ENCODE peak calls at places on chromosomes 11 and 22, in seven cellular contexts. One of them, this sample, is unnamed.

GRCh38 chr22:49331878-49332277 is 495.8 kb downstream of the BRD1 start:
- DNase-seq in mucosa of descending colon: no peak
- DNase-seq in gastrocnemius medialis: no peak
- DNase-seq in HAP-1: no peak
- DNase-seq in right lobe of liver: peak
- DNase-seq in stomach: peak
- DNase-seq in upper lobe of left lung: no peak
- DNase-seq in this sample: no peak

GRCh38 chr11:69985654-69986420 is 92.3 kb upstream of the ANO1 start:
- DNase-seq in stomach: no peak
- DNase-seq in mucosa of descending colon: no peak
- DNase-seq in upper lobe of left lung: peak
- DNase-seq in right lobe of liver: peak
- DNase-seq in HAP-1: no peak
- DNase-seq in gastrocnemius medialis: no peak
- DNase-seq in this sample: peak

GRCh38 chr11:132728026-132728425 is 804.3 kb downstream of the OPCML start:
- DNase-seq in right lobe of liver: no peak
- DNase-seq in upper lobe of left lung: peak
- DNase-seq in gastrocnemius medialis: no peak
- DNase-seq in stomach: no peak
- DNase-seq in HAP-1: no peak
- DNase-seq in mucosa of descending colon: no peak
- DNase-seq in this sample: no peak

GRCh38 chr22:27638329-27639179 is 163.0 kb downstream of the MN1 start:
- DNase-seq in HAP-1: no peak
- DNase-seq in mucosa of descending colon: no peak
- DNase-seq in gastrocnemius medialis: no peak
- DNase-seq in right lobe of liver: no peak
- DNase-seq in upper lobe of left lung: no peak
- DNase-seq in stomach: no peak
- DNase-seq in this sample: no peak

GRCh38 chr11:132648841-132649240 is 883.5 kb downstream of the OPCML start:
- DNase-seq in HAP-1: no peak
- DNase-seq in upper lobe of left lung: no peak
- DNase-seq in right lobe of liver: no peak
- DNase-seq in mucosa of descending colon: no peak
- DNase-seq in gastrocnemius medialis: no peak
- DNase-seq in stomach: no peak
- DNase-seq in this sample: no peak

GRCh38 chr11:96465537-96465936 is 75.7 kb downstream of the JRKL start:
- DNase-seq in upper lobe of left lung: no peak
- DNase-seq in gastrocnemius medialis: no peak
- DNase-seq in right lobe of liver: no peak
- DNase-seq in stomach: no peak
- DNase-seq in mucosa of descending colon: no peak
- DNase-seq in HAP-1: no peak
- DNase-seq in this sample: no peak

GRCh38 chr11:38060930-38061329 is 1462.9 kb upstream of the RAG2 start:
- DNase-seq in HAP-1: no peak
- DNase-seq in upper lobe of left lung: no peak
- DNase-seq in right lobe of liver: no peak
- DNase-seq in gastrocnemius medialis: no peak
- DNase-seq in mucosa of descending colon: no peak
- DNase-seq in stomach: no peak
- DNase-seq in this sample: no peak

GRCh38 chr11:74459584-74459983 is 7.8 kb downstream of the KCNE3 start:
- DNase-seq in gastrocnemius medialis: no peak
- DNase-seq in right lobe of liver: no peak
- DNase-seq in upper lobe of left lung: no peak
- DNase-seq in mucosa of descending colon: no peak
- DNase-seq in HAP-1: no peak
- DNase-seq in stomach: no peak
- DNase-seq in this sample: no peak

GRCh38 chr11:296976-297665 is 2.2 kb downstream of the IFITM5 start:
- DNase-seq in HAP-1: no peak
- DNase-seq in gastrocnemius medialis: no peak
- DNase-seq in mucosa of descending colon: peak
- DNase-seq in right lobe of liver: no peak
- DNase-seq in upper lobe of left lung: peak
- DNase-seq in stomach: no peak
- DNase-seq in this sample: no peak

GRCh38 chr22:50311606-50312351 is 4.3 kb upstream of the PLXNB2 start:
- DNase-seq in stomach: no peak
- DNase-seq in HAP-1: no peak
- DNase-seq in mucosa of descending colon: peak
- DNase-seq in gastrocnemius medialis: no peak
- DNase-seq in right lobe of liver: peak
- DNase-seq in upper lobe of left lung: peak
- DNase-seq in this sample: no peak

GRCh38 chr22:19983701-19984100 is 32.9 kb downstream of the ARVCF start:
- DNase-seq in mucosa of descending colon: peak
- DNase-seq in right lobe of liver: peak
- DNase-seq in gastrocnemius medialis: no peak
- DNase-seq in HAP-1: no peak
- DNase-seq in stomach: no peak
- DNase-seq in upper lobe of left lung: peak
- DNase-seq in this sample: peak

GRCh38 chr22:36423461-36424404 is 36.0 kb upstream of the MYH9 start:
- DNase-seq in stomach: no peak
- DNase-seq in HAP-1: no peak
- DNase-seq in right lobe of liver: no peak
- DNase-seq in gastrocnemius medialis: no peak
- DNase-seq in upper lobe of left lung: no peak
- DNase-seq in mucosa of descending colon: no peak
- DNase-seq in this sample: no peak

GRCh38 chr11:79369094-79369493 is 71.7 kb downstream of the TENM4 start:
- DNase-seq in right lobe of liver: no peak
- DNase-seq in gastrocnemius medialis: no peak
- DNase-seq in stomach: no peak
- DNase-seq in mucosa of descending colon: no peak
- DNase-seq in HAP-1: no peak
- DNase-seq in upper lobe of left lung: no peak
- DNase-seq in this sample: no peak

GRCh38 chr11:35654711-35655110 is 7.9 kb upstream of the TRIM44 start:
- DNase-seq in gastrocnemius medialis: no peak
- DNase-seq in mucosa of descending colon: no peak
- DNase-seq in stomach: no peak
- DNase-seq in upper lobe of left lung: no peak
- DNase-seq in right lobe of liver: no peak
- DNase-seq in HAP-1: no peak
- DNase-seq in this sample: no peak

GRCh38 chr11:96481204-96481603 is 91.4 kb downstream of the JRKL start:
- DNase-seq in upper lobe of left lung: no peak
- DNase-seq in gastrocnemius medialis: no peak
- DNase-seq in mucosa of descending colon: no peak
- DNase-seq in right lobe of liver: no peak
- DNase-seq in stomach: no peak
- DNase-seq in HAP-1: no peak
- DNase-seq in this sample: no peak

GRCh38 chr11:86184728-86185127 is 59.8 kb upstream of the EED start:
- DNase-seq in gastrocnemius medialis: no peak
- DNase-seq in stomach: no peak
- DNase-seq in HAP-1: no peak
- DNase-seq in upper lobe of left lung: no peak
- DNase-seq in right lobe of liver: no peak
- DNase-seq in mucosa of descending colon: no peak
- DNase-seq in this sample: no peak

GRCh38 chr11:86181379-86181778 is 63.2 kb upstream of the EED start:
- DNase-seq in right lobe of liver: no peak
- DNase-seq in HAP-1: no peak
- DNase-seq in stomach: no peak
- DNase-seq in upper lobe of left lung: no peak
- DNase-seq in mucosa of descending colon: no peak
- DNase-seq in gastrocnemius medialis: no peak
- DNase-seq in this sample: no peak

GRCh38 chr11:86183694-86184093 is 60.9 kb upstream of the EED start:
- DNase-seq in right lobe of liver: no peak
- DNase-seq in stomach: no peak
- DNase-seq in HAP-1: no peak
- DNase-seq in mucosa of descending colon: no peak
- DNase-seq in upper lobe of left lung: no peak
- DNase-seq in gastrocnemius medialis: no peak
- DNase-seq in this sample: no peak

GRCh38 chr11:86180860-86181259 is 63.7 kb upstream of the EED start:
- DNase-seq in HAP-1: no peak
- DNase-seq in upper lobe of left lung: no peak
- DNase-seq in mucosa of descending colon: no peak
- DNase-seq in stomach: no peak
- DNase-seq in gastrocnemius medialis: no peak
- DNase-seq in right lobe of liver: no peak
- DNase-seq in this sample: no peak

GRCh38 chr11:86182976-86183584 is 61.5 kb upstream of the EED start:
- DNase-seq in right lobe of liver: no peak
- DNase-seq in stomach: peak
- DNase-seq in HAP-1: no peak
- DNase-seq in mucosa of descending colon: peak
- DNase-seq in gastrocnemius medialis: no peak
- DNase-seq in upper lobe of left lung: no peak
- DNase-seq in this sample: no peak
- H3K4me3 ChIP-seq in right lobe of liver: no peak
- H3K4me3 ChIP-seq in stomach: no peak
- H3K4me3 ChIP-seq in HAP-1: no peak
- H3K4me3 ChIP-seq in mucosa of descending colon: no peak
- H3K4me3 ChIP-seq in gastrocnemius medialis: no peak
- H3K4me3 ChIP-seq in upper lobe of left lung: no peak
- H3K4me3 ChIP-seq in this sample: no peak

DNA sequence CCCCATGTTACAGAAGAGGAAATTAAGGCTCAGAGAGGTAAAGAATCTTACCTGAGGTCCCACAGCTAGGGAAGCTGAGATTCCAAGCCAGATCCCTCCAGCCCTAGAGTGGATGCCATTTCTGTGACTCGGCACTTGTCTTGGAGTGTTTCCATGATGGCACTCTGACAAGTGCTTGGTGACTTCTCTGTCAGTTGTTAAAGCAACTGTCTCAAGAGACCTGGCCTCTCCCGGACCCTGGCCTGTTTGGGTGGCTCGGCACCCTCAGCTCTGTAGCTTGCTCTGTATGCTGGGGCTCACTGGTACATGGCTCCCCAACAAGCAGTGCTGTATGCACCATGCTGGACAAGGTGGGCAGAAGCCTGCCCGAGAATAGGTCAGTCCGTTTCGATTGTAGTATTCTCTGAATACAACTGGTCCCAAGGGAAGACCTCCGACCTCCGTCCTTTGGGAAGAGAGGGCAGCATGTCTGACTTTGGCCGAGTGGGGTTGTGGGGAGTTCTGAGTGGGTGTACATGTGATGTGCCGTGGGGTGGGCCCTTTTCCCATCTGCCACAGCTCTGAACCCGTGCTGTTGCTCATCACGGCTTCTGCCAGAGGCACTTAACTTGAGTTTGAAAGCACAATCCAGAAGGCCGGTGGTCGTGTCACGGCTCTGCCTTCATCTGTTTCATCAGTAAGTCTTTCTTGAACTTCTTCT is 12.4 kb downstream of the ACO2 start:
- DNase-seq in right lobe of liver: no peak
- DNase-seq in mucosa of descending colon: no peak
- DNase-seq in stomach: no peak
- DNase-seq in HAP-1: no peak
- DNase-seq in upper lobe of left lung: no peak
- DNase-seq in gastrocnemius medialis: peak
- DNase-seq in this sample: peak
- H3K4me3 ChIP-seq in right lobe of liver: no peak
- H3K4me3 ChIP-seq in mucosa of descending colon: no peak
- H3K4me3 ChIP-seq in stomach: no peak
- H3K4me3 ChIP-seq in HAP-1: no peak
- H3K4me3 ChIP-seq in upper lobe of left lung: no peak
- H3K4me3 ChIP-seq in gastrocnemius medialis: peak
- H3K4me3 ChIP-seq in this sample: no peak

DNA sequence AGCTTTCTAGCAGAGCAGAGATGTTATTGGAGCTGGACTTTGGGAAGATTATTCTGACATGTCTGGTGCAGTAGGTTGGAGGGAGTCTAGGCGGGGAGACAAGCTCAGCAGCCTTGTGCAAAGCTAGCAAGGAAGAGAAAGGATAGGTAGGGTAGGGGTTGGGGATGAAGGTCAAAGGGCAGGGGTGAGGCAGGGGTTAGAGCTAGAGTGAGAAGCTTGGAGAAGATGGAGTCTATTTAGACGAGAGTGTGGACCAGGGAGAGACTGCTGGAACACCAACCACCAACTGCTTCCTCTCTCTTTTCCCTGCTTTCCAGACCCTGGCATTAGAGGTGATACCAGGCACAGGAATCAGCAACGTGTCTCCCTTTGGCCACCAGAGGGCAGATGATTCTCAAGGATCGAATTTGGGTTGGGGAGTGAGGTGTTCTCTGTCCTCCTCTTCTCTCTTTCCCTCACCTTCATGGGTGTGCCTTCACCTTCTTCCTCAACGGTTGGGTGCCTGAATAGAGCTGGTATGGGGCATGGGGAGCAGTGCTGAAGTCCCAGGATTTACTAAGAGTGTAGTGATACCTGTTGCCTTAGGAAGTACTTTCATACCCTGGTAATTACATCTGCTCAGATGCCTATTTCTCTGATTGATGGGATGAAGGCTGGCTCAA is 1.8 kb upstream of the MARK2 start:
- DNase-seq in stomach: peak
- DNase-seq in HAP-1: peak
- DNase-seq in right lobe of liver: peak
- DNase-seq in gastrocnemius medialis: peak
- DNase-seq in mucosa of descending colon: no peak
- DNase-seq in upper lobe of left lung: no peak
- DNase-seq in this sample: peak
- H3K4me3 ChIP-seq in stomach: no peak
- H3K4me3 ChIP-seq in HAP-1: no peak
- H3K4me3 ChIP-seq in right lobe of liver: no peak
- H3K4me3 ChIP-seq in gastrocnemius medialis: no peak
- H3K4me3 ChIP-seq in mucosa of descending colon: no peak
- H3K4me3 ChIP-seq in upper lobe of left lung: no peak
- H3K4me3 ChIP-seq in this sample: no peak

DNA sequence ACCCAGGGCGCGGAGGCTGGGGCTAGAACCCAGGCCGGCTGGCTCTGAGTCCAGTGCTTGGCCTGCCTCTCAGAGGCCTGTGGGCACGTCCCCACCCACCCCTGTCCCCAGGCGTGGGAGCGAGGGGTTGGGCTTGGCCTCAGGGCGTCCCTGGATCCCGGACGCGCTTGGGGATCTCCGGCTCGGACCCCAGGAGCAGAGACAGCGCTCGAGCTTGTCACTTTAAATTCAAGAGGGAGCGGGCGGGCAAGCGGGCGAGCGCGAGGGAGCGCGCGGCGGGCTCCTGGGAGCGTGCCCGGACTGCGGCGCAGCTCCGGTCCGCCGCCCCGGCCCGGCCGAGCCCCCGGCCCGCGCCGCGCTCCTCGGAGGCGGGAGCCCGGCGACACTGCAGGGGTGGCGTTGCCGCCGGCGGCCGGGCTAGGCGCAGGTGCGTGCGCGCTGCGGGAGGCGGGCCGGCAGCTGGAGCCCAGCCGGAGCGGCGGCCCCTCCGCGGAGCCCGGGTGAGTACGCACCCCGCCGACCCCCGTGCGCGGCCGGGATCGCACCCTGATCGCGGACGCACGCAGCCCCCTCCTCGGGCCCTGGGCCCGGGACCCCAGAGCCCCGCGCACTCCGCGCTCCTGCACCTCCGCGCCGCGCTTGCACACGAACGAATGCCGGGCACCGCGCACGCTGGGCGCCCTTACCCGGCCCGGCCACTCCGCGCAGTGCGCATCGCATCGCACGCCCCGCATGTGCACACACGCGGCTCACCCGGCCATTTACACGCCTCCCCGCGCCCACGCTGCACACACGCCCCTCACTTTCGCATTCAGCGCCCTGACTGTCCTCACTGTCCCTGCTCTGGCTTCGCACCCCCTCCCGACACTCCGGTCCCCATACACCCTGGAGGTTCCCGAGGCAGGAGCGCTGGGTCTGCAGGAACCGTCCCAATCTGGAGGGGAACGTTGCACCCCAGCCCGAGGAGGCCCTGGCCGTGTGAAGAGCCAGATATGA is at the start of gene SYT12:
- DNase-seq in HAP-1: peak
- DNase-seq in upper lobe of left lung: peak
- DNase-seq in mucosa of descending colon: no peak
- DNase-seq in stomach: no peak
- DNase-seq in gastrocnemius medialis: no peak
- DNase-seq in right lobe of liver: no peak
- DNase-seq in this sample: no peak
- H3K4me3 ChIP-seq in HAP-1: peak
- H3K4me3 ChIP-seq in upper lobe of left lung: no peak
- H3K4me3 ChIP-seq in mucosa of descending colon: no peak
- H3K4me3 ChIP-seq in stomach: peak
- H3K4me3 ChIP-seq in gastrocnemius medialis: peak
- H3K4me3 ChIP-seq in right lobe of liver: peak
- H3K4me3 ChIP-seq in this sample: peak

This sample was measured in heart right ventricle.